ENCODE peak calls at places on chromosomes 13 and 19, in six cellular contexts. Y is stimulated activated CD4-positive, alpha-beta T cell treated with anti-CD3 and anti-CD28 coated beads, Interleukin-1b, Interleukin-23, amount 100 ng/mL, for 4 hours; K is NCI-H1092 treated with DMSO at 0.1 percent for 48 hours; V is psoas muscle; B is fibroblast of the conjunctiva; U is sciatic nerve. A is an unnamed sample.

GRCh38 chr19:4210166-4210731 is 19.1 kb upstream of the EBI3 start:
- DNase-seq in V (no peak), B (no peak), K (no peak), Y (no peak), U (no peak), A (no peak)

GRCh38 chr13:96181886-96182285 is 92.0 kb downstream of the HS6ST3 start:
- DNase-seq in U (no peak), K (no peak), Y (no peak), V (no peak), B (no peak), A (no peak)

GRCh38 chr13:66657165-66657895 is 572.8 kb downstream of the PCDH9 start:
- DNase-seq in B (peak; percentile 89), K (peak; percentile 99), V (peak; percentile 64), Y (no peak), U (no peak), A (peak; percentile 44)

GRCh38 chr19:35973487-35973886 is 21.5 kb upstream of the SDHAF1 start:
- DNase-seq in B (no peak), V (no peak), K (no peak), U (no peak), Y (no peak), A (no peak)

GRCh38 chr13:85260896-85261295 is 538.3 kb downstream of the SLITRK6 start:
- DNase-seq in B (no peak), U (no peak), Y (no peak), V (no peak), K (no peak), A (no peak)

GRCh38 chr13:30133554-30133912 is 173.8 kb downstream of the KATNAL1 start:
- DNase-seq in B (no peak), K (no peak), U (no peak), Y (no peak), V (no peak), A (no peak)

GRCh38 chr13:99995503-99996176 is 14.1 kb downstream of the ZIC2 start:
- DNase-seq in K (peak; percentile 86), Y (no peak), V (no peak), B (no peak), U (no peak), A (no peak)

GRCh38 chr13:73683746-73684145 is 450.5 kb downstream of the KLF12 start:
- DNase-seq in V (no peak), U (no peak), B (no peak), K (no peak), Y (no peak), A (no peak)

GRCh38 chr19:14542721-14543328 is 13.4 kb downstream of the TECR start:
- DNase-seq in Y (no peak), K (no peak), U (no peak), V (no peak), B (no peak), A (peak; percentile 41)

GRCh38 chr13:90302113-90302512 is 1045.4 kb upstream of the MIR17HG start:
- DNase-seq in K (no peak), V (no peak), B (no peak), U (no peak), Y (no peak), A (no peak)

GRCh38 chr13:61358599-61358998 is 57.0 kb downstream of the PCDH20 start:
- DNase-seq in Y (no peak), B (no peak), U (no peak), K (no peak), V (no peak), A (no peak)

GRCh38 chr13:34294483-34295129 is 476.7 kb downstream of the RFC3 start:
- DNase-seq in V (no peak), B (no peak), K (peak; percentile 12), Y (no peak), U (no peak), A (peak; percentile 9)

GRCh38 chr19:55473613-55474012 is 2.8 kb upstream of the ZNF628 start:
- DNase-seq in K (no peak), B (no peak), Y (no peak), U (no peak), V (no peak), A (no peak)

GRCh38 chr19:49362926-49363264 is 679 bp upstream of the TEAD2 start:
- DNase-seq in K (no peak), B (no peak), U (peak; percentile 70), V (peak; percentile 68), Y (no peak), A (peak; percentile 62)

GRCh38 chr19:6018786-6019185 is 40.8 kb upstream of the RANBP3 start:
- DNase-seq in B (no peak), V (peak; percentile 41), Y (no peak), K (no peak), U (no peak), A (no peak)

GRCh38 chr19:18594824-18595373 is 6.3 kb downstream of the REX1BD start:
- DNase-seq in Y (no peak), K (no peak), B (no peak), U (no peak), V (peak; percentile 73), A (no peak)

GRCh38 chr19:35260694-35261304 is 8.0 kb upstream of the USF2 start:
- DNase-seq in Y (no peak), U (peak; percentile 36), K (no peak), B (no peak), V (no peak), A (no peak)

GRCh38 chr19:2529473-2529918 is 53.6 kb downstream of the GADD45B start:
- DNase-seq in V (peak; percentile 80), U (no peak), B (peak; percentile 77), K (no peak), Y (no peak), A (no peak)

A was measured in heart right ventricle.